ENCODE peak calls at places on chromosomes 2 and 18, in four cellular contexts. One of them, this sample, is unnamed.

GRCh38 chr2:20578895-20579825 is 71.7 kb downstream of the HS1BP3 start:
- DNase-seq in left lung: peak
- DNase-seq in stimulated activated CD8-positive, alpha-beta memory T cell treated with anti-CD3 and anti-CD28 coated beads, Interleukin-7, amount 100 ng/mL, for 4 hours: no peak
- DNase-seq in activated T-cell treated with anti-CD3 and anti-CD28 coated beads, Interleukin-2, amount 50 U/mL, for 4 hours: no peak
- DNase-seq in this sample: peak

GRCh38 chr2:29202819-29203495 is 87.7 kb downstream of the CLIP4 start:
- DNase-seq in left lung: no peak
- DNase-seq in stimulated activated CD8-positive, alpha-beta memory T cell treated with anti-CD3 and anti-CD28 coated beads, Interleukin-7, amount 100 ng/mL, for 4 hours: no peak
- DNase-seq in activated T-cell treated with anti-CD3 and anti-CD28 coated beads, Interleukin-2, amount 50 U/mL, for 4 hours: no peak
- DNase-seq in this sample: no peak

GRCh38 chr2:23703037-23703582 is 223.8 kb downstream of the ATAD2B start:
- DNase-seq in left lung: no peak
- DNase-seq in stimulated activated CD8-positive, alpha-beta memory T cell treated with anti-CD3 and anti-CD28 coated beads, Interleukin-7, amount 100 ng/mL, for 4 hours: no peak
- DNase-seq in activated T-cell treated with anti-CD3 and anti-CD28 coated beads, Interleukin-2, amount 50 U/mL, for 4 hours: no peak
- DNase-seq in this sample: peak

GRCh38 chr2:28610583-28611201 is 114.8 kb downstream of the PLB1 start:
- DNase-seq in left lung: no peak
- DNase-seq in stimulated activated CD8-positive, alpha-beta memory T cell treated with anti-CD3 and anti-CD28 coated beads, Interleukin-7, amount 100 ng/mL, for 4 hours: no peak
- DNase-seq in activated T-cell treated with anti-CD3 and anti-CD28 coated beads, Interleukin-2, amount 50 U/mL, for 4 hours: peak
- DNase-seq in this sample: no peak

GRCh38 chr2:148458171-148458570 is 186.4 kb upstream of the EPC2 start:
- DNase-seq in left lung: no peak
- DNase-seq in stimulated activated CD8-positive, alpha-beta memory T cell treated with anti-CD3 and anti-CD28 coated beads, Interleukin-7, amount 100 ng/mL, for 4 hours: no peak
- DNase-seq in activated T-cell treated with anti-CD3 and anti-CD28 coated beads, Interleukin-2, amount 50 U/mL, for 4 hours: no peak
- DNase-seq in this sample: no peak

GRCh38 chr18:45993441-45993840 is 26.3 kb upstream of the EPG5 start:
- DNase-seq in left lung: no peak
- DNase-seq in stimulated activated CD8-positive, alpha-beta memory T cell treated with anti-CD3 and anti-CD28 coated beads, Interleukin-7, amount 100 ng/mL, for 4 hours: no peak
- DNase-seq in activated T-cell treated with anti-CD3 and anti-CD28 coated beads, Interleukin-2, amount 50 U/mL, for 4 hours: no peak
- DNase-seq in this sample: no peak

GRCh38 chr2:15868704-15869103 is 71.6 kb upstream of the MYCN start:
- DNase-seq in left lung: no peak
- DNase-seq in stimulated activated CD8-positive, alpha-beta memory T cell treated with anti-CD3 and anti-CD28 coated beads, Interleukin-7, amount 100 ng/mL, for 4 hours: no peak
- DNase-seq in activated T-cell treated with anti-CD3 and anti-CD28 coated beads, Interleukin-2, amount 50 U/mL, for 4 hours: no peak
- DNase-seq in this sample: no peak

GRCh38 chr2:216083464-216084279 is 2.0 kb downstream of the TMEM169 start:
- DNase-seq in left lung: no peak
- DNase-seq in stimulated activated CD8-positive, alpha-beta memory T cell treated with anti-CD3 and anti-CD28 coated beads, Interleukin-7, amount 100 ng/mL, for 4 hours: no peak
- DNase-seq in activated T-cell treated with anti-CD3 and anti-CD28 coated beads, Interleukin-2, amount 50 U/mL, for 4 hours: no peak
- DNase-seq in this sample: no peak

GRCh38 chr2:119319593-119319992 is 47.0 kb downstream of the C2orf76 start:
- DNase-seq in left lung: no peak
- DNase-seq in stimulated activated CD8-positive, alpha-beta memory T cell treated with anti-CD3 and anti-CD28 coated beads, Interleukin-7, amount 100 ng/mL, for 4 hours: no peak
- DNase-seq in activated T-cell treated with anti-CD3 and anti-CD28 coated beads, Interleukin-2, amount 50 U/mL, for 4 hours: no peak
- DNase-seq in this sample: no peak

GRCh38 chr2:124524155-124524910 is 499.2 kb downstream of the CNTNAP5 start:
- DNase-seq in left lung: no peak
- DNase-seq in stimulated activated CD8-positive, alpha-beta memory T cell treated with anti-CD3 and anti-CD28 coated beads, Interleukin-7, amount 100 ng/mL, for 4 hours: no peak
- DNase-seq in activated T-cell treated with anti-CD3 and anti-CD28 coated beads, Interleukin-2, amount 50 U/mL, for 4 hours: no peak
- DNase-seq in this sample: no peak

GRCh38 chr2:584863-585823 is 92.1 kb downstream of the TMEM18 start:
- DNase-seq in left lung: no peak
- DNase-seq in stimulated activated CD8-positive, alpha-beta memory T cell treated with anti-CD3 and anti-CD28 coated beads, Interleukin-7, amount 100 ng/mL, for 4 hours: no peak
- DNase-seq in activated T-cell treated with anti-CD3 and anti-CD28 coated beads, Interleukin-2, amount 50 U/mL, for 4 hours: no peak
- DNase-seq in this sample: no peak

GRCh38 chr2:77571545-77571944 is 49.4 kb upstream of the LRRTM4 start:
- DNase-seq in left lung: no peak
- DNase-seq in stimulated activated CD8-positive, alpha-beta memory T cell treated with anti-CD3 and anti-CD28 coated beads, Interleukin-7, amount 100 ng/mL, for 4 hours: no peak
- DNase-seq in activated T-cell treated with anti-CD3 and anti-CD28 coated beads, Interleukin-2, amount 50 U/mL, for 4 hours: no peak
- DNase-seq in this sample: no peak

GRCh38 chr2:183630964-183631363 is 506.7 kb downstream of the NUP35 start:
- DNase-seq in left lung: no peak
- DNase-seq in stimulated activated CD8-positive, alpha-beta memory T cell treated with anti-CD3 and anti-CD28 coated beads, Interleukin-7, amount 100 ng/mL, for 4 hours: no peak
- DNase-seq in activated T-cell treated with anti-CD3 and anti-CD28 coated beads, Interleukin-2, amount 50 U/mL, for 4 hours: no peak
- DNase-seq in this sample: no peak

GRCh38 chr18:63975632-63976031 is 5.8 kb downstream of the SERPINB8 start:
- DNase-seq in left lung: no peak
- DNase-seq in stimulated activated CD8-positive, alpha-beta memory T cell treated with anti-CD3 and anti-CD28 coated beads, Interleukin-7, amount 100 ng/mL, for 4 hours: no peak
- DNase-seq in activated T-cell treated with anti-CD3 and anti-CD28 coated beads, Interleukin-2, amount 50 U/mL, for 4 hours: no peak
- DNase-seq in this sample: no peak

GRCh38 chr2:229780856-229781773 is 66.8 kb upstream of the DNER start:
- DNase-seq in left lung: no peak
- DNase-seq in stimulated activated CD8-positive, alpha-beta memory T cell treated with anti-CD3 and anti-CD28 coated beads, Interleukin-7, amount 100 ng/mL, for 4 hours: no peak
- DNase-seq in activated T-cell treated with anti-CD3 and anti-CD28 coated beads, Interleukin-2, amount 50 U/mL, for 4 hours: no peak
- DNase-seq in this sample: no peak

GRCh38 chr2:6780765-6781274 is 84.9 kb downstream of the CMPK2 start:
- DNase-seq in left lung: peak
- DNase-seq in stimulated activated CD8-positive, alpha-beta memory T cell treated with anti-CD3 and anti-CD28 coated beads, Interleukin-7, amount 100 ng/mL, for 4 hours: no peak
- DNase-seq in activated T-cell treated with anti-CD3 and anti-CD28 coated beads, Interleukin-2, amount 50 U/mL, for 4 hours: no peak
- DNase-seq in this sample: no peak

GRCh38 chr2:40127890-40128548 is 323.9 kb downstream of the SLC8A1 start:
- DNase-seq in left lung: no peak
- DNase-seq in stimulated activated CD8-positive, alpha-beta memory T cell treated with anti-CD3 and anti-CD28 coated beads, Interleukin-7, amount 100 ng/mL, for 4 hours: no peak
- DNase-seq in activated T-cell treated with anti-CD3 and anti-CD28 coated beads, Interleukin-2, amount 50 U/mL, for 4 hours: no peak
- DNase-seq in this sample: no peak

GRCh38 chr2:137287934-137288639 is 522.7 kb downstream of the THSD7B start:
- DNase-seq in left lung: no peak
- DNase-seq in stimulated activated CD8-positive, alpha-beta memory T cell treated with anti-CD3 and anti-CD28 coated beads, Interleukin-7, amount 100 ng/mL, for 4 hours: no peak
- DNase-seq in activated T-cell treated with anti-CD3 and anti-CD28 coated beads, Interleukin-2, amount 50 U/mL, for 4 hours: no peak
- DNase-seq in this sample: no peak

GRCh38 chr18:70464343-70465114 is 175.7 kb downstream of the SOCS6 start:
- DNase-seq in left lung: peak
- DNase-seq in stimulated activated CD8-positive, alpha-beta memory T cell treated with anti-CD3 and anti-CD28 coated beads, Interleukin-7, amount 100 ng/mL, for 4 hours: no peak
- DNase-seq in activated T-cell treated with anti-CD3 and anti-CD28 coated beads, Interleukin-2, amount 50 U/mL, for 4 hours: no peak
- DNase-seq in this sample: peak

GRCh38 chr2:237870754-237871651 is 11.6 kb downstream of the RAMP1 start:
- DNase-seq in left lung: no peak
- DNase-seq in stimulated activated CD8-positive, alpha-beta memory T cell treated with anti-CD3 and anti-CD28 coated beads, Interleukin-7, amount 100 ng/mL, for 4 hours: no peak
- DNase-seq in activated T-cell treated with anti-CD3 and anti-CD28 coated beads, Interleukin-2, amount 50 U/mL, for 4 hours: no peak
- DNase-seq in this sample: no peak

GRCh38 chr18:23437357-23438045 is 15.6 kb upstream of the RIOK3 start:
- DNase-seq in left lung: peak
- DNase-seq in stimulated activated CD8-positive, alpha-beta memory T cell treated with anti-CD3 and anti-CD28 coated beads, Interleukin-7, amount 100 ng/mL, for 4 hours: peak
- DNase-seq in activated T-cell treated with anti-CD3 and anti-CD28 coated beads, Interleukin-2, amount 50 U/mL, for 4 hours: peak
- DNase-seq in this sample: peak

GRCh38 chr2:1088192-1088860 is 137.7 kb downstream of the SNTG2 start:
- DNase-seq in left lung: no peak
- DNase-seq in stimulated activated CD8-positive, alpha-beta memory T cell treated with anti-CD3 and anti-CD28 coated beads, Interleukin-7, amount 100 ng/mL, for 4 hours: no peak
- DNase-seq in activated T-cell treated with anti-CD3 and anti-CD28 coated beads, Interleukin-2, amount 50 U/mL, for 4 hours: no peak
- DNase-seq in this sample: no peak

GRCh38 chr2:191389288-191389687 is 144.1 kb downstream of the MYO1B start:
- DNase-seq in left lung: no peak
- DNase-seq in stimulated activated CD8-positive, alpha-beta memory T cell treated with anti-CD3 and anti-CD28 coated beads, Interleukin-7, amount 100 ng/mL, for 4 hours: no peak
- DNase-seq in activated T-cell treated with anti-CD3 and anti-CD28 coated beads, Interleukin-2, amount 50 U/mL, for 4 hours: no peak
- DNase-seq in this sample: no peak